ENCODE peak calls at places on chromosomes 2 and 18, in ten cellular contexts. One of them, this sample, is unnamed.

GRCh38 chr2:240561325-240561971 is 1.3 kb downstream of the DUSP28 start:
- DNase-seq in cardiac muscle cell: peak
- DNase-seq in stimulated activated CD8-positive, alpha-beta memory T cell treated with anti-CD3 and anti-CD28 coated beads, Interleukin-15, amount 100 ng/mL, for 24 hours: no peak
- DNase-seq in NCI-H524 treated with DMSO at 0.1 percent for 48 hours: no peak
- DNase-seq in progenitor cell of endocrine pancreas: no peak
- DNase-seq in T-helper 9 cell: no peak
- DNase-seq in stimulated activated CD4-positive, alpha-beta T cell treated with anti-CD3 and anti-CD28 coated beads, Interleukin-15, amount 100 ng/mL, for 24 hours: peak
- DNase-seq in GM03348: peak
- DNase-seq in NCI-H774: no peak
- DNase-seq in fibroblast of pulmonary artery: peak
- DNase-seq in this sample: no peak

GRCh38 chr2:10844083-10844482 is 31.5 kb upstream of the PDIA6 start:
- DNase-seq in fibroblast of pulmonary artery: peak
- DNase-seq in NCI-H524 treated with DMSO at 0.1 percent for 48 hours: no peak
- DNase-seq in stimulated activated CD4-positive, alpha-beta T cell treated with anti-CD3 and anti-CD28 coated beads, Interleukin-15, amount 100 ng/mL, for 24 hours: no peak
- DNase-seq in NCI-H774: no peak
- DNase-seq in progenitor cell of endocrine pancreas: no peak
- DNase-seq in cardiac muscle cell: peak
- DNase-seq in stimulated activated CD8-positive, alpha-beta memory T cell treated with anti-CD3 and anti-CD28 coated beads, Interleukin-15, amount 100 ng/mL, for 24 hours: no peak
- DNase-seq in T-helper 9 cell: no peak
- DNase-seq in GM03348: no peak
- DNase-seq in this sample: no peak

GRCh38 chr2:42969231-42970150 is 177.1 kb upstream of the HAAO start:
- DNase-seq in cardiac muscle cell: peak
- DNase-seq in stimulated activated CD4-positive, alpha-beta T cell treated with anti-CD3 and anti-CD28 coated beads, Interleukin-15, amount 100 ng/mL, for 24 hours: no peak
- DNase-seq in stimulated activated CD8-positive, alpha-beta memory T cell treated with anti-CD3 and anti-CD28 coated beads, Interleukin-15, amount 100 ng/mL, for 24 hours: no peak
- DNase-seq in progenitor cell of endocrine pancreas: no peak
- DNase-seq in fibroblast of pulmonary artery: peak
- DNase-seq in NCI-H774: no peak
- DNase-seq in T-helper 9 cell: no peak
- DNase-seq in GM03348: peak
- DNase-seq in NCI-H524 treated with DMSO at 0.1 percent for 48 hours: no peak
- DNase-seq in this sample: no peak

GRCh38 chr18:48885951-48886400 is 64.8 kb downstream of the SMAD7 start:
- DNase-seq in cardiac muscle cell: no peak
- DNase-seq in NCI-H774: no peak
- DNase-seq in fibroblast of pulmonary artery: no peak
- DNase-seq in progenitor cell of endocrine pancreas: no peak
- DNase-seq in NCI-H524 treated with DMSO at 0.1 percent for 48 hours: no peak
- DNase-seq in GM03348: no peak
- DNase-seq in stimulated activated CD8-positive, alpha-beta memory T cell treated with anti-CD3 and anti-CD28 coated beads, Interleukin-15, amount 100 ng/mL, for 24 hours: no peak
- DNase-seq in T-helper 9 cell: no peak
- DNase-seq in stimulated activated CD4-positive, alpha-beta T cell treated with anti-CD3 and anti-CD28 coated beads, Interleukin-15, amount 100 ng/mL, for 24 hours: no peak
- DNase-seq in this sample: no peak

GRCh38 chr2:172375247-172375646 is 52.1 kb upstream of the ITGA6 start:
- DNase-seq in stimulated activated CD8-positive, alpha-beta memory T cell treated with anti-CD3 and anti-CD28 coated beads, Interleukin-15, amount 100 ng/mL, for 24 hours: no peak
- DNase-seq in fibroblast of pulmonary artery: no peak
- DNase-seq in progenitor cell of endocrine pancreas: no peak
- DNase-seq in NCI-H774: no peak
- DNase-seq in T-helper 9 cell: no peak
- DNase-seq in stimulated activated CD4-positive, alpha-beta T cell treated with anti-CD3 and anti-CD28 coated beads, Interleukin-15, amount 100 ng/mL, for 24 hours: no peak
- DNase-seq in NCI-H524 treated with DMSO at 0.1 percent for 48 hours: no peak
- DNase-seq in cardiac muscle cell: no peak
- DNase-seq in GM03348: no peak
- DNase-seq in this sample: no peak

GRCh38 chr2:19863303-19864041 is 38.3 kb downstream of the TTC32 start:
- DNase-seq in GM03348: peak
- DNase-seq in NCI-H524 treated with DMSO at 0.1 percent for 48 hours: no peak
- DNase-seq in cardiac muscle cell: peak
- DNase-seq in stimulated activated CD4-positive, alpha-beta T cell treated with anti-CD3 and anti-CD28 coated beads, Interleukin-15, amount 100 ng/mL, for 24 hours: peak
- DNase-seq in T-helper 9 cell: peak
- DNase-seq in stimulated activated CD8-positive, alpha-beta memory T cell treated with anti-CD3 and anti-CD28 coated beads, Interleukin-15, amount 100 ng/mL, for 24 hours: peak
- DNase-seq in progenitor cell of endocrine pancreas: peak
- DNase-seq in NCI-H774: peak
- DNase-seq in fibroblast of pulmonary artery: peak
- DNase-seq in this sample: no peak

GRCh38 chr18:11859903-11860407 is 8.7 kb downstream of the CHMP1B start:
- DNase-seq in stimulated activated CD4-positive, alpha-beta T cell treated with anti-CD3 and anti-CD28 coated beads, Interleukin-15, amount 100 ng/mL, for 24 hours: peak
- DNase-seq in GM03348: peak
- DNase-seq in cardiac muscle cell: peak
- DNase-seq in progenitor cell of endocrine pancreas: no peak
- DNase-seq in NCI-H774: no peak
- DNase-seq in stimulated activated CD8-positive, alpha-beta memory T cell treated with anti-CD3 and anti-CD28 coated beads, Interleukin-15, amount 100 ng/mL, for 24 hours: no peak
- DNase-seq in T-helper 9 cell: no peak
- DNase-seq in fibroblast of pulmonary artery: peak
- DNase-seq in NCI-H524 treated with DMSO at 0.1 percent for 48 hours: no peak
- DNase-seq in this sample: no peak

GRCh38 chr2:41194235-41194634 is 742.3 kb upstream of the SLC8A1 start:
- DNase-seq in T-helper 9 cell: no peak
- DNase-seq in GM03348: no peak
- DNase-seq in cardiac muscle cell: peak
- DNase-seq in progenitor cell of endocrine pancreas: no peak
- DNase-seq in stimulated activated CD8-positive, alpha-beta memory T cell treated with anti-CD3 and anti-CD28 coated beads, Interleukin-15, amount 100 ng/mL, for 24 hours: no peak
- DNase-seq in NCI-H524 treated with DMSO at 0.1 percent for 48 hours: no peak
- DNase-seq in NCI-H774: no peak
- DNase-seq in fibroblast of pulmonary artery: peak
- DNase-seq in stimulated activated CD4-positive, alpha-beta T cell treated with anti-CD3 and anti-CD28 coated beads, Interleukin-15, amount 100 ng/mL, for 24 hours: no peak
- DNase-seq in this sample: no peak

GRCh38 chr18:62585274-62586147 is 62.7 kb downstream of the ZCCHC2 start:
- DNase-seq in NCI-H524 treated with DMSO at 0.1 percent for 48 hours: no peak
- DNase-seq in GM03348: no peak
- DNase-seq in fibroblast of pulmonary artery: no peak
- DNase-seq in stimulated activated CD4-positive, alpha-beta T cell treated with anti-CD3 and anti-CD28 coated beads, Interleukin-15, amount 100 ng/mL, for 24 hours: peak
- DNase-seq in NCI-H774: no peak
- DNase-seq in T-helper 9 cell: no peak
- DNase-seq in progenitor cell of endocrine pancreas: no peak
- DNase-seq in stimulated activated CD8-positive, alpha-beta memory T cell treated with anti-CD3 and anti-CD28 coated beads, Interleukin-15, amount 100 ng/mL, for 24 hours: no peak
- DNase-seq in cardiac muscle cell: no peak
- DNase-seq in this sample: no peak

GRCh38 chr2:74459377-74460118 is 1.3 kb downstream of the WBP1 start:
- DNase-seq in NCI-H524 treated with DMSO at 0.1 percent for 48 hours: no peak
- DNase-seq in stimulated activated CD4-positive, alpha-beta T cell treated with anti-CD3 and anti-CD28 coated beads, Interleukin-15, amount 100 ng/mL, for 24 hours: peak
- DNase-seq in cardiac muscle cell: no peak
- DNase-seq in GM03348: no peak
- DNase-seq in T-helper 9 cell: no peak
- DNase-seq in fibroblast of pulmonary artery: no peak
- DNase-seq in progenitor cell of endocrine pancreas: no peak
- DNase-seq in NCI-H774: no peak
- DNase-seq in stimulated activated CD8-positive, alpha-beta memory T cell treated with anti-CD3 and anti-CD28 coated beads, Interleukin-15, amount 100 ng/mL, for 24 hours: no peak
- DNase-seq in this sample: no peak